ENCODE peak calls at places on chromosomes 3 and 15, in five cellular contexts. X, R, A, D and Q are unnamed samples.
A peak's percentile ranks its signal among the peaks of the same experiment; 100 is the strongest.

GRCh38 chr3:130758624-130759023 is 12.0 kb upstream of the PIK3R4 start:
- DNase-seq in X (peak; percentile 82), A (no peak), R (no peak), D (no peak), Q (no peak)

GRCh38 chr15:93034512-93034911 is 54.5 kb downstream of the RGMA start:
- DNase-seq in D (no peak), X (no peak), A (no peak), R (no peak), Q (no peak)

GRCh38 chr3:71893120-71893519 is 108.2 kb upstream of the PROK2 start:
- DNase-seq in D (no peak), X (no peak), A (no peak), R (no peak), Q (no peak)

GRCh38 chr15:92883643-92884458 is 16.3 kb upstream of the CHD2 start:
- DNase-seq in X (no peak), D (peak; percentile 64), A (no peak), R (no peak), Q (peak; percentile 26)

GRCh38 chr15:92907229-92907628 is 7.1 kb downstream of the CHD2 start:
- DNase-seq in D (peak; percentile 58), X (no peak), R (no peak), A (no peak), Q (peak; percentile 45)

GRCh38 chr15:98876461-98877369 is 130.9 kb downstream of the PGPEP1L start:
- DNase-seq in A (no peak), X (no peak), D (peak; percentile 75), R (no peak), Q (no peak)

GRCh38 chr3:121992601-121993560 is 29.2 kb downstream of the ILDR1 start:
- DNase-seq in D (no peak), R (no peak), A (no peak), X (no peak), Q (no peak)

GRCh38 chr3:20080956-20081554 is 40.8 kb downstream of the KAT2B start:
- DNase-seq in A (peak; percentile 86), X (peak; percentile 44), D (peak; percentile 33), R (peak; percentile 77), Q (peak; percentile 64)

GRCh38 chr3:124260206-124260915 is 268.4 kb upstream of the ROPN1 start:
- DNase-seq in R (no peak), A (peak; percentile 63), D (peak; percentile 90), X (no peak), Q (peak; percentile 70)

GRCh38 chr15:23606226-23606625 is 40.8 kb downstream of the MKRN3 start:
- DNase-seq in D (no peak), R (no peak), A (no peak), X (no peak), Q (no peak)

GRCh38 chr3:78644847-78645246 is 1123.0 kb downstream of the ROBO1 start:
- DNase-seq in X (no peak), D (no peak), A (no peak), R (no peak), Q (peak; percentile 56)

GRCh38 chr3:146334151-146334550 is 83.2 kb upstream of the PLSCR4 start:
- DNase-seq in D (peak; percentile 25), X (no peak), R (no peak), A (peak; percentile 28), Q (peak; percentile 18)

GRCh38 chr3:47425383-47425778 is 44.6 kb downstream of the PTPN23 start:
- DNase-seq in R (no peak), D (no peak), X (no peak), A (no peak), Q (no peak)

GRCh38 chr15:29674661-29675533 is 147.4 kb downstream of the TJP1 start:
- DNase-seq in D (peak; percentile 71), X (peak; percentile 65), R (peak; percentile 89), A (peak; percentile 39), Q (no peak)

GRCh38 chr15:68812596-68813548 is 7.8 kb downstream of the ANP32A start:
- DNase-seq in D (peak; percentile 60), X (no peak), A (no peak), R (no peak), Q (no peak)

GRCh38 chr3:51929420-51930003 is 12.2 kb downstream of the RRP9 start:
- DNase-seq in X (no peak), R (no peak), A (no peak), D (no peak), Q (peak; percentile 14)

DNA sequence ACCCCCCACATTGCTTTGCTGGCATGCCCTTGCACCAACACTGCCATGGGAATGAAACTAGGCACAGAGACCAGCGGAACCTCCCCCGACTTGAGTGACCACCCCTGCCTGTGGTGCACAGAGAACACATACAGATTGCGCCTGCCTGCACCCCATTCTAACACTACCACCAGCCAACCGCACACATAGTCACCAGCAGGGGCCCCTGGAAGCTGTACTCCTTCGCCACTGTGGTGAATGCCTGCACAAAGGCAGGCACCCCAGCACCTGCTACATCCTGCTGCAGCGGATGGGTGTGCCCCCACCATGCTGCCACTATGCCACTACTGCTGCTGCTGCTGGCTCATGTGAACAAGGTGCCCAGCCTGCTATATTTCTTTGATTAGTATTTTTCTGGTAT is 27.4 kb upstream of the DNAAF4 start:
- DNase-seq in A (no peak), R (no peak), D (no peak), X (no peak), Q (no peak)
- TF ChIP-seq CTCF in A (no peak), R (no peak), D (no peak), X (no peak), Q (no peak)

DNA sequence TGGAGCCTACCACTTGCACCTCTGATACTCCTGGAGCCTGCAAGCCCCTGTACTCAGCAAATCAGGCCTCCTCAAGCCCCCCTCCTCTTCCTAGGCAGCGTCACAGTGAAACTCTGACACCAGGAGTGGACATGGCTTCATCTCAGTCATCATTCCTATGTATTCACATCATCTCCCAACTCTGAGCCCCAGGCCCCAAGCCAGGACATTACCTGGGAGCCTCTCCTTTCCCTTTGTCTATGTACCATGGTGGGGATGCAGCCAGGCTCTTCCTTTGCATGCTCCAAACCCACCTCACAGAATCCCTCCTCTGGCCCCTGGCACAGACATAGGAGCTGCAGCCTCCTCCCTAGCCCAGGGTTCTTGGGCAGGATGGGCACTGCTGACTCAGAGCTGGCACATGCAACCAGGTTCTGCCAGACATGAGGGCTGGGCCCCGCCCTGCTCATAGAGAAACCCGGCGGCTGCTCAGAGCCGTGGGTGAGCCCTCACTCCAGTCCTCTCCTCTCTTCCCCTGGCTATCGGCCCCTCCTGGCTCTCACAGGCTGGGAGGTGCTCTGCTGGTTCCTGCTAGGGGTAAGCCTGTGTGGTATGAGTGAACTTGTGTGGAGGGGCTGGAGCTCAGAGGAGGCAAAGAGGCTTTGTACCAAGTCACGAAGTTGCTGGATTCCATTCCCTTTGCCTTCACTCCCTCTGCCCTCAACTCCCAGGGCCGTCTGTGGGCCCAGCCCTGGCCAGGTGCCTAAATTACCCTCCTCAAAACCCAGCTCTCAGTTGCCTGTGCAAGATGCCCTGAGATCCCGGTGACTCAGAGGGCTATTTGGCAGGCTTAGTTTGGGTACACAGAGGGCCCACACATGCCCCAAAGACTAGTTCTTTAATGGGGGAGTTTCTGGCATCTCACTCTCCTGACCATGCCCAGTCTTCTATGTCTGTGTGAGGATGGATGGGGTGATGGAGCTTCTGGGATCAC is 1.9 kb upstream of the PLCD1 start:
- DNase-seq in X (no peak), A (no peak), D (peak; percentile 38), R (peak; percentile 52), Q (peak; percentile 90)
- H3K4me3 ChIP-seq in X (no peak overlapping the region), A (no peak overlapping the region), D (no peak overlapping the region), R (no peak overlapping the region), Q (no peak overlapping the region)

DNA sequence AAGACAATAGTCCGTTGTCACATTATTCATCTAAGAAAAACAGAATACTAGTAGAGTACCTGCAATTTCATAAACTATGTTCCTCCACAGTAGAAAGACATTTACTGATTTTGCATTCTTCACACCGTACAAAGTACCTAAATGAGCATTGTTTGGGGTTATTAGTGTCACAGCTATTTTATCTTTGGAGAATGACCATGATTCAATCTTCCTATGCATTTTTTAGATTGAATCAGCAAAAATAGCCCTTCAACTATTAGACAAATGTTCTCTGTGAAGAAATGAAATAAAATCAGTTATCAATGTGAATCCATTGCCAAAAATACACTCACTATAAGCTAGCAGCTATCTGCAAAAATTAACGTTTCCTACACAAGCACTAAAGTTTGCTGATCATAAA is 176.6 kb downstream of the PLCH1 start:
- DNase-seq in R (no peak), A (no peak), X (no peak), D (no peak), Q (no peak)
- H3K27me3 ChIP-seq in R (no peaks in the 10 kb centered on the region), A (no peaks in the 10 kb centered on the region), X (no peaks in the 10 kb centered on the region), D (no peaks in the 10 kb centered on the region), Q (no peaks in the 10 kb centered on the region)

GRCh38 chr3:31721709-31722108 is 189.0 kb downstream of the STT3B start:
- DNase-seq in D (no peak), X (no peak), A (no peak), R (no peak), Q (peak; percentile 37)

GRCh38 chr3:31725976-31726375 is 193.3 kb downstream of the STT3B start:
- DNase-seq in D (no peak), X (no peak), R (no peak), A (no peak), Q (no peak)

GRCh38 chr3:31724144-31724543 is 191.4 kb downstream of the STT3B start:
- DNase-seq in D (no peak), X (no peak), A (no peak), R (no peak), Q (no peak)

GRCh38 chr3:31725568-31725967 is 192.8 kb downstream of the STT3B start:
- DNase-seq in A (no peak), X (no peak), R (no peak), D (no peak), Q (no peak)

GRCh38 chr3:31724681-31725080 is 192.0 kb downstream of the STT3B start:
- DNase-seq in A (no peak), X (no peak), R (no peak), D (peak; percentile 13), Q (peak; percentile 43)
- TF ChIP-seq CTCF in A (peak; percentile 16), X (peak; percentile 25), R (no peak), D (peak; percentile 51), Q (peak; percentile 34)

GRCh38 chr3:64686446-64686908 is 1.3 kb downstream of the ADAMTS9 start:
- DNase-seq in D (peak; percentile 67), R (peak; percentile 20), A (peak; percentile 49), X (no peak), Q (peak; percentile 54)

GRCh38 chr3:64685800-64686445 is 1.9 kb downstream of the ADAMTS9 start:
- DNase-seq in R (peak; percentile 77), X (peak; percentile 94), A (peak; percentile 97), D (peak; percentile 93), Q (peak; percentile 80)

GRCh38 chr3:64685331-64685799 is 2.4 kb downstream of the ADAMTS9 start:
- DNase-seq in R (no peak), D (peak; percentile 52), A (peak; percentile 75), X (no peak), Q (no peak)

GRCh38 chr3:64687381-64687780 is 419 bp downstream of the ADAMTS9 start:
- DNase-seq in R (no peak), D (peak; percentile 1), A (no peak), X (no peak), Q (no peak)

DNA sequence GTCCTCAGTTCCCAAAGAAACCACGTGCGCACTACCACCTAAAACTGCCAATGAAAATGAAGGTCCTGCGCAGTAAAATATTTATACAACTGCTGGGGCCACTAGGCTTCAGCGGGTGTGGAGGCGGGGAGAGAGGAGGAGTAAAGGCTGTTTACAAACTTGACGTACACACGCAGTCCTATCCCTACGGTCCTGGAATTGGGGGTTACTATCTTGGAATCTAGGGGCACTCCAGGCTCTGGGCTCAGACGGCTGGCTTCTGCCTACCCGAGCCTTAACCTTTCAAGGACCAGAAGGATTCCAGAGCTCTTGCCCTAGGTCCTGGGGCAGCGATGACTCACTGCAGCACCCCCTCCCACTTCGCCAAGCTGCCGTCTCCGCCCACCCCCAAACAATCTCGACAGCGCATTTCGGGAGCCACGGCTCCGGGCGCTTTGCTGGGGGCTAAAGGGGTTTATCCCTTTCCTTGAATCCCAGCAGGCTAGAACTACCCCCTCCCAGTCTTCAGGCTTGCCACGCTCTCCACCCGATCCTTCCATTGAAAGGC is 3.0 kb downstream of the ADAMTS9 start:
- DNase-seq in X (peak; percentile 67), R (peak; percentile 38), A (peak; percentile 71), D (peak; percentile 21), Q (no peak)
- H3K4me3 ChIP-seq in X (peak overlapping the region; percentile 91), R (peak overlapping the region; percentile 53), A (peak overlapping the region; percentile 85), D (peak overlapping the region; percentile 66), Q (peak overlapping the region; percentile 40)